ENCODE peak calls at places on chromosome X, in seven cellular contexts. T is HCT116, L is GM12878, B is SK-N-SH, J is H1, P is K562, D is HepG2. H is an unnamed sample.

GRCh38 chrX:114532093-114532805 is 51.6 kb upstream of the HTR2C start:
- DNase-seq in T (no peak), L (no peak), B (no peak), J (no peak), P (no peak), D (no peak), H (no peak)

GRCh38 chrX:68443155-68443868 is 10.0 kb upstream of the OPHN1 start:
- DNase-seq in T (no peak), L (peak), B (no peak), J (no peak), P (no peak), D (peak), H (no peak)

GRCh38 chrX:65196758-65197371 is 220.6 kb upstream of the ZC4H2 start:
- DNase-seq in T (no peak), L (no peak), B (no peak), J (peak), P (peak), D (peak), H (no peak)

GRCh38 chrX:129613596-129613995 is 41.2 kb downstream of the APLN start:
- DNase-seq in T (no peak), L (no peak), B (no peak), J (no peak), P (no peak), D (no peak), H (no peak)

GRCh38 chrX:78375894-78376293 is 48.5 kb upstream of the CYSLTR1 start:
- DNase-seq in T (no peak), L (no peak), B (no peak), J (no peak), P (no peak), D (no peak), H (no peak)

GRCh38 chrX:107025538-107025937 is 25.5 kb upstream of the MORC4 start:
- DNase-seq in T (peak), L (no peak), B (peak), J (no peak), P (peak), D (peak), H (peak)

GRCh38 chrX:11792461-11793421 is 34.7 kb downstream of the MSL3 start:
- DNase-seq in T (no peak), L (peak), B (no peak), J (no peak), P (no peak), D (no peak), H (no peak)

GRCh38 chrX:17527135-17527701 is 152.2 kb downstream of the NHS start:
- DNase-seq in T (no peak), L (no peak), B (no peak), J (no peak), P (no peak), D (no peak), H (no peak)

GRCh38 chrX:15874672-15875071 is 20.1 kb upstream of the AP1S2 start:
- DNase-seq in T (no peak), L (no peak), B (no peak), J (no peak), P (no peak), D (no peak), H (no peak)

GRCh38 chrX:40646489-40647306 is 663 bp downstream of the CXorf38 start:
- DNase-seq in T (no peak), L (no peak), B (peak), J (peak), P (peak), D (no peak), H (no peak)
- TF ChIP-seq SIN3A in T (no peak), L (no peak), B (no peak), J (no peak), P (no peak), D (no peak), H (no peak)

GRCh38 chrX:111719426-111720210 is 38.6 kb downstream of the ALG13 start:
- DNase-seq in T (no peak), L (no peak), B (peak), J (no peak), P (no peak), D (no peak), H (no peak)
- TF ChIP-seq SIN3A in T (no peak), L (no peak), B (no peak), J (no peak), P (no peak), D (no peak), H (no peak)

DNA sequence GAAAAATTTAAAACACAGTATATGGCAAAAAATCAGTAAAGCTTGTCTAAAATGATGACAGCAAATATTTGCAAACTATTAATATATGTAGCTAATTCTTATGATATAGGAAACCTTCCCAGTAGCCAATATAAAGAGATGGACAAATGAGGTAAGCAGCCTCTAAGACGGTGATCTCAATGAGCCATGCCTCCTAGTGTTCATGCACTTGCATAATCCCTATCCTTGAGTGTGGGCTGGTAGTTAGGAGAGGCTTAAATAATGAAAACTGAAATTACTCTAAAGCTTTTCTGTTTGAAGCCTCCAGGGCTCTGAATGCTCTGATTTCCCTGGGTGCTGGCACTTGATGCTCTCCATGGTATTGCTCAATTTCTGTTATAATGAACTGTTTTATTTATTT is 24.6 kb upstream of the ARMCX4 start:
- DNase-seq in T (no peak), L (no peak), B (no peak), J (no peak), P (peak), D (no peak), H (no peak)
- TF ChIP-seq SIN3A in T (no peak), L (no peak), B (no peak), J (no peak), P (no peak), D (no peak), H (no peak)

GRCh38 chrX:54788446-54788845 is 9.6 kb downstream of the ITIH6 start:
- DNase-seq in T (no peak), L (no peak), B (no peak), J (no peak), P (no peak), D (no peak), H (no peak)

GRCh38 chrX:54799046-54799445 is 991 bp upstream of the ITIH6 start:
- DNase-seq in T (no peak), L (no peak), B (no peak), J (no peak), P (no peak), D (no peak), H (no peak)

GRCh38 chrX:54794795-54795194 is 3.3 kb downstream of the ITIH6 start:
- DNase-seq in T (no peak), L (no peak), B (no peak), J (no peak), P (no peak), D (no peak), H (no peak)

GRCh38 chrX:54798137-54798536 is at the start of gene ITIH6:
- DNase-seq in T (no peak), L (no peak), B (no peak), J (no peak), P (no peak), D (no peak), H (no peak)

DNA sequence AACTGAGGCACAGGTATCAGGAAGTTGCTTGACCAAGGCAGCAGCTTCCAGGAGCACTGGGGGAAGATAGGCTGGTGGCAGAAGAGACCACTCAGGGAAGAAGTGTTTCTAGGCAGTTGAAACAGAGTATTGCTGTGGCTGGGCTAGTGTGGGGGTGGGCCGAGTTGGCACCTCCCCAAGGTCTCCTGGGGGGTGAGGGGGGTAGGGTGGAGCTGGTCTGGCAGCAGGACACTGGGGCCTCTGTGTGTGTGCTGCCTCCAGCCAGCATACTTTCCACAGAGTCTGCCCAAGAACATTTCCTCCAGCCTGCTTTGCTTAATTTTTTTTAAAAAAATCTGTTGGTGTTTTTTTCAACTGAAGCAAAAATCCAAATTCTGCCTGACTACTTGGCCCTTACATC is 4.1 kb downstream of the ITIH6 start:
- DNase-seq in T (no peak), L (no peak), B (no peak), J (no peak), P (no peak), D (no peak), H (no peak)
- TF ChIP-seq SIN3A in T (no peak), L (no peak), B (no peak), J (no peak), P (no peak), D (no peak), H (no peak)

H was measured in Panc1.